ENCODE peak calls at places on chromosomes 11 and 22, in five cellular contexts. N, X, F, I and T are unnamed samples.

GRCh38 chr11:78381867-78382266 is 35.8 kb downstream of the GAB2 start:
- DNase-seq in N (no peak), F (no peak), I (no peak), X (peak), T (no peak)

GRCh38 chr11:45193695-45194094 is 47.3 kb downstream of the PRDM11 start:
- DNase-seq in N (no peak), X (no peak), I (no peak), F (no peak), T (no peak)

GRCh38 chr22:31646186-31647019 is 15.6 kb downstream of the PISD start:
- DNase-seq in X (peak), N (no peak), I (peak), F (no peak), T (peak)

GRCh38 chr11:61704838-61705237 is 24.6 kb downstream of the DAGLA start:
- DNase-seq in X (no peak), I (no peak), F (no peak), N (no peak), T (no peak)

GRCh38 chr11:79493555-79494171 is 52.8 kb upstream of the TENM4 start:
- DNase-seq in I (peak), N (peak), F (peak), X (peak), T (peak)

GRCh38 chr11:116993599-116993998 is 104.6 kb downstream of the SIK3 start:
- DNase-seq in X (no peak), F (no peak), N (no peak), I (no peak), T (no peak)

GRCh38 chr11:108199446-108200321 is 22.8 kb downstream of the NPAT start:
- DNase-seq in N (no peak), X (peak), F (no peak), I (peak), T (peak)

GRCh38 chr11:643366-643765 is 6.3 kb downstream of the DRD4 start:
- DNase-seq in N (no peak), X (no peak), I (no peak), F (no peak), T (no peak)

GRCh38 chr11:19577391-19577831 is 135.2 kb upstream of the NAV2 start:
- DNase-seq in I (no peak), X (peak), N (peak), F (no peak), T (no peak)

GRCh38 chr11:78567209-78567608 is 7.5 kb downstream of the NARS2 start:
- DNase-seq in F (no peak), N (no peak), X (peak), I (no peak), T (peak)